ENCODE peak calls at places on chromosomes 4 and X, in seven cellular contexts. One of them, this sample, is unnamed.
A peak's percentile ranks its signal among the peaks of the same experiment; 100 is the strongest.

GRCh38 chr4:7279902-7280301 is 87.6 kb downstream of the SORCS2 start:
- ATAC-seq in lung: no peak
- ATAC-seq in left cardiac atrium: no peak
- ATAC-seq in foreskin keratinocyte: peak; percentile 60
- ATAC-seq in effector memory CD8-positive, alpha-beta T cell: no peak
- ATAC-seq in activated T-helper 17 cell treated with anti-CD3 and anti-CD28 coated beads, Interleukin-2, amount 50 U/mL, for 72 hours: no peak
- ATAC-seq in CD4-positive, CD25-positive, alpha-beta regulatory T cell: no peak
- ATAC-seq in this sample: no peak

GRCh38 chr4:174256277-174256713 is 27.2 kb downstream of the FBXO8 start:
- ATAC-seq in foreskin keratinocyte: no peak
- ATAC-seq in activated T-helper 17 cell treated with anti-CD3 and anti-CD28 coated beads, Interleukin-2, amount 50 U/mL, for 72 hours: no peak
- ATAC-seq in lung: no peak
- ATAC-seq in effector memory CD8-positive, alpha-beta T cell: no peak
- ATAC-seq in left cardiac atrium: peak; percentile 79
- ATAC-seq in CD4-positive, CD25-positive, alpha-beta regulatory T cell: no peak
- ATAC-seq in this sample: no peak

GRCh38 chrX:73847991-73848390 is 285.0 kb downstream of the CHIC1 start:
- ATAC-seq in lung: no peak
- ATAC-seq in activated T-helper 17 cell treated with anti-CD3 and anti-CD28 coated beads, Interleukin-2, amount 50 U/mL, for 72 hours: no peak
- ATAC-seq in effector memory CD8-positive, alpha-beta T cell: no peak
- ATAC-seq in foreskin keratinocyte: no peak
- ATAC-seq in left cardiac atrium: no peak
- ATAC-seq in CD4-positive, CD25-positive, alpha-beta regulatory T cell: no peak
- ATAC-seq in this sample: no peak

GRCh38 chr4:23333946-23334878 is 555.6 kb downstream of the PPARGC1A start:
- ATAC-seq in activated T-helper 17 cell treated with anti-CD3 and anti-CD28 coated beads, Interleukin-2, amount 50 U/mL, for 72 hours: peak; percentile 79
- ATAC-seq in effector memory CD8-positive, alpha-beta T cell: peak; percentile 79
- ATAC-seq in left cardiac atrium: peak; percentile 86
- ATAC-seq in CD4-positive, CD25-positive, alpha-beta regulatory T cell: peak; percentile 78
- ATAC-seq in lung: peak; percentile 76
- ATAC-seq in foreskin keratinocyte: peak; percentile 94
- ATAC-seq in this sample: peak; percentile 41

GRCh38 chr4:48706741-48707140 is 73.3 kb downstream of the FRYL start:
- ATAC-seq in lung: no peak
- ATAC-seq in activated T-helper 17 cell treated with anti-CD3 and anti-CD28 coated beads, Interleukin-2, amount 50 U/mL, for 72 hours: peak; percentile 92
- ATAC-seq in left cardiac atrium: no peak
- ATAC-seq in foreskin keratinocyte: peak; percentile 56
- ATAC-seq in effector memory CD8-positive, alpha-beta T cell: no peak
- ATAC-seq in CD4-positive, CD25-positive, alpha-beta regulatory T cell: no peak
- ATAC-seq in this sample: no peak

GRCh38 chr4:39043697-39044363 is 11.6 kb upstream of the TMEM156 start:
- ATAC-seq in CD4-positive, CD25-positive, alpha-beta regulatory T cell: no peak
- ATAC-seq in activated T-helper 17 cell treated with anti-CD3 and anti-CD28 coated beads, Interleukin-2, amount 50 U/mL, for 72 hours: peak; percentile 3
- ATAC-seq in lung: no peak
- ATAC-seq in effector memory CD8-positive, alpha-beta T cell: no peak
- ATAC-seq in foreskin keratinocyte: no peak
- ATAC-seq in left cardiac atrium: peak; percentile 3
- ATAC-seq in this sample: no peak

GRCh38 chr4:40750461-40751258 is 905 bp downstream of the NSUN7 start:
- ATAC-seq in lung: peak; percentile 20
- ATAC-seq in CD4-positive, CD25-positive, alpha-beta regulatory T cell: peak; percentile 10
- ATAC-seq in foreskin keratinocyte: peak; percentile 8
- ATAC-seq in effector memory CD8-positive, alpha-beta T cell: no peak
- ATAC-seq in activated T-helper 17 cell treated with anti-CD3 and anti-CD28 coated beads, Interleukin-2, amount 50 U/mL, for 72 hours: no peak
- ATAC-seq in left cardiac atrium: peak; percentile 22
- ATAC-seq in this sample: peak; percentile 12

GRCh38 chr4:76579596-76580375 is 144.8 kb downstream of the SHROOM3 start:
- ATAC-seq in left cardiac atrium: no peak
- ATAC-seq in effector memory CD8-positive, alpha-beta T cell: no peak
- ATAC-seq in foreskin keratinocyte: peak; percentile 74
- ATAC-seq in lung: no peak
- ATAC-seq in activated T-helper 17 cell treated with anti-CD3 and anti-CD28 coated beads, Interleukin-2, amount 50 U/mL, for 72 hours: no peak
- ATAC-seq in CD4-positive, CD25-positive, alpha-beta regulatory T cell: no peak
- ATAC-seq in this sample: no peak

GRCh38 chrX:1351981-1352714 is 15.6 kb downstream of the IL3RA start:
- ATAC-seq in activated T-helper 17 cell treated with anti-CD3 and anti-CD28 coated beads, Interleukin-2, amount 50 U/mL, for 72 hours: no peak
- ATAC-seq in CD4-positive, CD25-positive, alpha-beta regulatory T cell: no peak
- ATAC-seq in foreskin keratinocyte: no peak
- ATAC-seq in left cardiac atrium: no peak
- ATAC-seq in effector memory CD8-positive, alpha-beta T cell: no peak
- ATAC-seq in lung: no peak
- ATAC-seq in this sample: no peak

GRCh38 chr4:6696611-6697010 is 2.9 kb downstream of the S100P start:
- ATAC-seq in lung: no peak
- ATAC-seq in left cardiac atrium: peak; percentile 60
- ATAC-seq in activated T-helper 17 cell treated with anti-CD3 and anti-CD28 coated beads, Interleukin-2, amount 50 U/mL, for 72 hours: peak; percentile 70
- ATAC-seq in foreskin keratinocyte: peak; percentile 77
- ATAC-seq in effector memory CD8-positive, alpha-beta T cell: peak; percentile 58
- ATAC-seq in CD4-positive, CD25-positive, alpha-beta regulatory T cell: peak; percentile 37
- ATAC-seq in this sample: peak; percentile 58

GRCh38 chr4:185524888-185525863 is 10.1 kb downstream of the PDLIM3 start:
- ATAC-seq in foreskin keratinocyte: peak; percentile 36
- ATAC-seq in lung: no peak
- ATAC-seq in left cardiac atrium: peak; percentile 63
- ATAC-seq in activated T-helper 17 cell treated with anti-CD3 and anti-CD28 coated beads, Interleukin-2, amount 50 U/mL, for 72 hours: no peak
- ATAC-seq in CD4-positive, CD25-positive, alpha-beta regulatory T cell: no peak
- ATAC-seq in effector memory CD8-positive, alpha-beta T cell: no peak
- ATAC-seq in this sample: no peak